ENCODE peak calls at places on chromosomes 3 and 15, in seven cellular contexts. W is IMR-90, P is H9, M is neuronal stem cell, R is mesendoderm, X is mesenchymal stem cell, Q is H1. H is an unnamed sample. For H3K4me1, the result is how much of the 10 kb centered on the place peaks cover.

GRCh38 chr3:17149076-17149475 is 264.3 kb downstream of the PLCL2 start:
- DNase-seq in W (no peak), P (no peak), M (no peak), R (no peak), X (no peak), Q (no peak), H (peak)

GRCh38 chr15:31435891-31436628 is 109.4 kb downstream of the KLF13 start:
- DNase-seq in W (no peak), P (no peak), M (no peak), R (no peak), X (no peak), Q (no peak), H (no peak)

GRCh38 chr3:131526801-131527347 is 24.1 kb upstream of the MRPL3 start:
- DNase-seq in W (peak), P (peak), M (peak), R (peak), X (peak), Q (no peak), H (peak)

GRCh38 chr3:45088543-45088942 is 57.6 kb downstream of the CDCP1 start:
- DNase-seq in W (no peak), P (no peak), M (no peak), R (no peak), X (no peak), Q (no peak), H (no peak)

GRCh38 chr3:100603449-100603848 is 6.0 kb upstream of the ADGRG7 start:
- DNase-seq in W (peak), P (peak), M (no peak), R (peak), X (peak), Q (no peak), H (peak)

GRCh38 chr3:123695152-123695551 is 110.3 kb upstream of the HACD2 start:
- DNase-seq in W (no peak), P (no peak), M (no peak), R (no peak), X (peak), Q (no peak), H (peak)

GRCh38 chr3:141237701-141238521 is 6.3 kb downstream of the PXYLP1 start:
- DNase-seq in W (no peak), P (no peak), M (no peak), R (peak), X (no peak), Q (no peak), H (no peak)

GRCh38 chr3:9715127-9715526 is 11.5 kb downstream of the CPNE9 start:
- DNase-seq in W (no peak), P (peak), M (no peak), R (peak), X (no peak), Q (no peak), H (no peak)

GRCh38 chr3:46123646-46124045 is 84.5 kb downstream of the CCR1 start:
- DNase-seq in W (no peak), P (no peak), M (no peak), R (no peak), X (no peak), Q (no peak), H (peak)

GRCh38 chr15:70512772-70513362 is 250.5 kb downstream of the UACA start:
- DNase-seq in W (peak), P (peak), M (no peak), R (peak), X (peak), Q (peak), H (peak)

GRCh38 chr15:58545307-58546065 is 113.7 kb downstream of the LIPC start:
- DNase-seq in W (peak), P (no peak), M (no peak), R (no peak), X (no peak), Q (no peak), H (peak)

GRCh38 chr3:194167873-194168272 is 31.9 kb downstream of the HES1 start:
- DNase-seq in W (no peak), P (no peak), M (no peak), R (no peak), X (no peak), Q (no peak), H (no peak)

GRCh38 chr3:125212509-125213372 is at the start of gene SLC12A8:
- DNase-seq in W (no peak), P (peak), M (no peak), R (peak), X (no peak), Q (no peak), H (peak)

GRCh38 chr15:43794269-43795037 is 2.3 kb downstream of the SERF2 start:
- DNase-seq in W (peak), P (no peak), M (no peak), R (peak), X (peak), Q (no peak), H (no peak)

GRCh38 chr15:30921781-30922371 is 18.2 kb downstream of the FAN1 start:
- DNase-seq in W (no peak), P (peak), M (no peak), R (no peak), X (no peak), Q (no peak), H (no peak)

GRCh38 chr3:195094211-195094921 is 176.6 kb downstream of the XXYLT1 start:
- DNase-seq in W (no peak), P (no peak), M (no peak), R (peak), X (no peak), Q (no peak), H (no peak)

GRCh38 chr3:127158614-127159221 is 34.2 kb upstream of the PRR23E start:
- DNase-seq in W (no peak), P (peak), M (peak), R (peak), X (peak), Q (no peak), H (peak)

GRCh38 chr15:39736646-39737550 is 45.7 kb downstream of the FSIP1 start:
- DNase-seq in W (no peak), P (no peak), M (no peak), R (no peak), X (no peak), Q (no peak), H (no peak)

GRCh38 chr15:89472785-89473256 is 23.6 kb downstream of the RHCG start:
- DNase-seq in W (peak), P (peak), M (peak), R (peak), X (peak), Q (peak), H (peak)

DNA sequence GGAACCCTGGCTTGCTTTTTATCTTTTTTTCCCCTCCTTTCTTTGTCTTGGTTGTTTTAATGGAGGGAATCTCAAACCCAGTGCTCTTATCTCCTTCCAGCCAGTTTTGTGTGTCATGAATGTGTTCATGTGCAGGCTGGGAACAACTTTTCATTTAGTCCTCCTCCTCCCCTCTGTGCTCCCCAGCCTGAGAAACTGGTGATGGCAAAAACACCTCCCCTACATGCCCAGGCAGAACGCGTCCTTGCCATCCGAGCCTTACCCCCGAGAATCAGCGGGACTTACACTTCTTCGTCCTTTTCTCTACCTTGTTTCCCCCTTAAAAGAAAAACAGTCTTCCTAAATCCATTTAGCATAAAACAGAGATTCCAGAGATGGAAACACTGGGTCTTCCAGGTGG is 10.8 kb downstream of the SEMA3G start:
- DNase-seq in W (no peak), P (no peak), M (no peak), R (no peak), X (no peak), Q (no peak), H (no peak)
- H3K4me1 ChIP-seq in W (under half), P (under half), M (under half), R (under half), X (under half), Q (under half), H (under half)

GRCh38 chr3:62003833-62004232 is 369.5 kb downstream of the FEZF2 start:
- DNase-seq in W (peak), P (no peak), M (no peak), R (no peak), X (no peak), Q (no peak), H (no peak)
- H3K18ac ChIP-seq in W (no peak), P (no peak), M (no peak), R (no peak), X (no peak), Q (no peak), H (no peak)

GRCh38 chr3:157532529-157533297 is 29.5 kb upstream of the VEPH1 start:
- DNase-seq in W (peak), P (peak), M (peak), R (peak), X (peak), Q (peak), H (peak)
- H2BK120ac ChIP-seq in W (peak), P (no peak), M (no peak), R (peak), X (no peak), Q (no peak), H (no peak)

GRCh38 chr3:48467473-48468267 is 21.1 kb downstream of the ATRIP start:
- DNase-seq in W (no peak), P (no peak), M (no peak), R (no peak), X (no peak), Q (no peak), H (no peak)
- H3K4me1 ChIP-seq in W (under half), P (under half), M (under half), R (under half), X (under half), Q (under half), H (under half)

DNA sequence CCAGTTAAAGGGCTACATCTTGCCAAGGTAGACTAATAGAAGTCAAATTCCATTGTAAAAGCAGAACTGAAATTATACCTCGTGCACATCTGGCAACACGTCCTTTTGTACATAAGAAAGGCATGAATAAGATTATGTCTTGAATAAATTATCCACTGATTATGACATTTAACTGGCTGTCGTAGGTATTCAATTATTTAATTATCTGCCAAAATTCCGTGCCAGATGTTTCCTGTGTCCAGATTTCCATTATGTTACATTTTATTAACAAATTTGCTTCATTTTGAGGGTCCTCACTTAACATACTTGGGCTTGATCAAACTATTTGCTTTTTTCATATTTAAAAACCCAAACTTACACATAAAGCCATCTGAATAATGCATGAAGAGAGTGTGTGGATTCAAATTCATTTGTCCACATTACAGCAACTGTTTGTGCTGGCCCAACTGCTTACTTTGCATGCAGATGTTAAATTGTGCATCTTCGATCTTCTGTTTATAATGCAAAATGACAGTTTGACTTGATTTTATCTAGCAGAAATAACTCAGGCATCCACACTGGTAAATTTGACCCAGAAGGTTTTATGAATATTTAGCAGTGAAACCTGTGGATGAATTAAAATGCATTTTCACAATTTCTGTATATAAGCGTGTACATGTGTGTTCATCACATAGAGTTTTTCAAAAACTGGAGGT is 701.5 kb downstream of the ZNF385D start:
- DNase-seq in W (no peak), P (no peak), M (no peak), R (no peak), X (no peak), Q (no peak), H (no peak)
- H3K18ac ChIP-seq in W (no peak), P (no peak), M (no peak), R (no peak), X (no peak), Q (no peak), H (no peak)

GRCh38 chr15:74123685-74124084 is 6.7 kb upstream of the ISLR2 start:
- DNase-seq in W (no peak), P (no peak), M (no peak), R (no peak), X (no peak), Q (no peak), H (no peak)

GRCh38 chr15:74123131-74123429 is 7.3 kb upstream of the ISLR2 start:
- DNase-seq in W (no peak), P (peak), M (no peak), R (peak), X (no peak), Q (no peak), H (no peak)

GRCh38 chr15:74121858-74122257 is 8.5 kb upstream of the ISLR2 start:
- DNase-seq in W (no peak), P (no peak), M (no peak), R (no peak), X (no peak), Q (no peak), H (no peak)

GRCh38 chr15:74122403-74123130 is 7.8 kb upstream of the ISLR2 start:
- DNase-seq in W (no peak), P (no peak), M (no peak), R (no peak), X (no peak), Q (no peak), H (no peak)

GRCh38 chr15:74124196-74124595 is 6.2 kb upstream of the ISLR2 start:
- DNase-seq in W (no peak), P (no peak), M (no peak), R (peak), X (no peak), Q (no peak), H (no peak)
- H2BK120ac ChIP-seq in W (no peak), P (no peak), M (no peak), R (no peak), X (no peak), Q (no peak), H (no peak)

GRCh38 chr3:31509147-31509728 is 23.5 kb upstream of the STT3B start:
- DNase-seq in W (no peak), P (no peak), M (no peak), R (no peak), X (no peak), Q (no peak), H (no peak)
- H3K4me1 ChIP-seq in W (under half), P (under half), M (under half), R (under half), X (under half), Q (under half), H (under half)

DNA sequence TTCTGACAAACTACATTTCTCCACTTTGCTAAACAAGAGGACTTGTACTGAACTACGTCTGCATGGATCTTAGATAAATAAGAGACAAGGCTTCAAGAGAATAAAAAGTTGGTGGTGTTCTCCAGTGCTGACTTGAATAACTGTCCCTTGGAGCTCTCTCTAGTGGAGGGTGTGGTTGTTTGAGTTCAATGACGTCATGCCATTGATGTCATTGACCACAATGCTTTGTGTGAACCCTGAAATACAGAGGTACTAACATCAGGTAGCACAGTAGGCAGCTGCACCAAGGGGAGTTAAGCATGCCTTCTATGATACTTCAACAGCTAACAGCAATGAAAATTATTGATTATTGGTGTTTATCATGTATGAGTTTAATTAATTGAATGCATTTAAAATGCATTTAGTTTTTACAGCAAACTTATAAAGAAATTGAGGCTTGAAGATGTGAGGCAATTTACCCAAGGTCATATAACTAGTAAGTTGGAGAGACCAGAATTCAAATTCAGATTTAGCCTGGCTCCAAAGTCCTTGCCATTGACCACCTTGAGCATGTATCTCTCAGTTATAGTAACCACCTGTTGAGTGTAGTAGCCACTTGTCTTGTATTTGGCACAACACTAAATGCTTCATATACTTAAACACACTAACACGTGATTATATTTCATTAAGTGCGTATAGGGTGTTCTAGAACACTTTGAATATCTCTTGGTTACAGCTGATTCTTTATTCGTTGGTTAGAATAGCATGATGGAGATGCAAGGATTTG is 126.0 kb upstream of the ANKRD28 start:
- DNase-seq in W (peak), P (no peak), M (no peak), R (no peak), X (no peak), Q (no peak), H (no peak)
- H3K18ac ChIP-seq in W (no peak), P (no peak), M (no peak), R (no peak), X (no peak), Q (no peak), H (no peak)

DNA sequence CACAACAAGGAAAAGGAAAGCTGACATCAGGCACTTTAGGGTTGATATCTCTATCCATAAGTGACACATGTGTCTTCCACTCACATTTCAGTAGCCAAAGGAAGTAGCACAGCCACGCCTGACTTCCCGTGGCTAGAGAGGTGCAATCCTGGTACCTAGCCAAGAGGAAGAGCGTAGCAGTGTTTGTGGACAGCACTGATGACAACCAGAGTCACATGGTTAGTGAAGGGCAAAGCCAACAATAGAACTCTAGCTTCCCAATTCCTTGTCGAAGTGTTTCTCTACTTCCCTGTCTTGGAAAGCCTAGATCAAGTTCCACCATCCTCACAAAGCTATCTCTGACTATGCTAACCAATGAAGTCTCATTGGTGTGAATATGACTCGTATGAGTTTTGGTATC is 189.2 kb downstream of the RSL24D1 start:
- DNase-seq in W (no peak), P (no peak), M (no peak), R (no peak), X (no peak), Q (no peak), H (no peak)
- H2BK120ac ChIP-seq in W (no peak), P (no peak), M (no peak), R (no peak), X (no peak), Q (no peak), H (no peak)

DNA sequence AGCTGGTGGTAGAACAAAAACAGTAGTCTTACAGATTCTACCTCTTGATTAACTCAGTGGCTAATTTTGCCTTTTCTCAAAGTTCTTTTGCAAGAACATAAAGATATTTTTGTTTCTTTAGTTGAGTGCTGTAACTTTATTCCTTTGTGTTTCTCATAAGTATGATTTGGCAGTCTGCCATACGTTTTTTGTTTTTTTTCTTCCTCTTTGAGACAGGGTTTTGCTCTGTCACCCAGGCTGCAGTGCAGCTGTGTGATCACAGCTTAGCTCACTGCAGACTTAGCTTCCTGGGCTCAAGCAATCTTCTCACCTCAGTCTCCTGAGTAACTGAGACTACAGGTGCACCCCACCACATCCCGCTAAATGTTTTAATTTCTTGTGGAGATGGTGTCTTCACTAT is 22.4 kb downstream of the B3GNT5 start:
- DNase-seq in W (peak), P (no peak), M (no peak), R (no peak), X (no peak), Q (no peak), H (no peak)
- H3K4me1 ChIP-seq in W (under half), P (under half), M (under half), R (under half), X (under half), Q (under half), H (under half)

H was measured in trophoblast cell.